ENCODE peak calls at places on chromosomes 12 and 14, in six cellular contexts. C is neuronal stem cell, X is mesenchymal stem cell, K is H1, N is H9, Z is trophoblast cell. D is an unnamed sample.

GRCh38 chr12:54126696-54127537 is 61.9 kb downstream of the SMUG1 start:
- DNase-seq in X (no peak), K (peak; percentile 66), N (peak; percentile 67), Z (no peak), C (no peak), D (no peak)

GRCh38 chr14:68896132-68896531 is 83.0 kb downstream of the ACTN1 start:
- DNase-seq in X (no peak), Z (no peak), C (no peak), K (no peak), N (no peak), D (no peak)

GRCh38 chr14:98187302-98187701 is 1084.7 kb downstream of the BCL11B start:
- DNase-seq in Z (no peak), K (no peak), X (no peak), N (no peak), C (no peak), D (no peak)

GRCh38 chr12:93361159-93361919 is 16.4 kb upstream of the NUDT4 start:
- DNase-seq in K (no peak), C (no peak), N (no peak), Z (peak; percentile 43), X (no peak), D (peak; percentile 39)

GRCh38 chr12:43444940-43445564 is 107.0 kb downstream of the ADAMTS20 start:
- DNase-seq in K (peak; percentile 71), N (peak; percentile 44), X (peak; percentile 64), C (peak; percentile 36), Z (peak; percentile 90), D (peak; percentile 59)

GRCh38 chr14:65495196-65495595 is 82.7 kb downstream of the FUT8 start:
- DNase-seq in K (no peak), Z (no peak), N (no peak), C (no peak), X (peak; percentile 10), D (peak; percentile 46)

GRCh38 chr12:82314406-82314892 is 43.7 kb downstream of the CCDC59 start:
- DNase-seq in C (peak; percentile 35), N (peak; percentile 93), X (no peak), Z (no peak), K (peak; percentile 74), D (no peak)

GRCh38 chr12:54352022-54352531 is 12.2 kb downstream of the GPR84 start:
- DNase-seq in C (peak; percentile 79), K (peak; percentile 70), X (peak; percentile 70), Z (no peak), N (peak; percentile 81), D (peak; percentile 79)

GRCh38 chr14:81955123-81955522 is 421.5 kb upstream of the SEL1L start:
- DNase-seq in Z (no peak), N (no peak), X (no peak), C (no peak), K (no peak), D (no peak)

GRCh38 chr12:68785358-68785757 is 22.6 kb upstream of the MDM2 start:
- DNase-seq in C (no peak), X (no peak), N (no peak), K (no peak), Z (peak; percentile 17), D (peak; percentile 43)

GRCh38 chr14:78254911-78255431 is 84.8 kb downstream of the NRXN3 start:
- DNase-seq in C (no peak), X (no peak), Z (no peak), N (no peak), K (no peak), D (no peak)

GRCh38 chr14:61570188-61570960 is 124.9 kb upstream of the HIF1A start:
- DNase-seq in Z (no peak), C (no peak), X (no peak), K (no peak), N (no peak), D (peak; percentile 43)

GRCh38 chr12:29245246-29245645 is 96.2 kb downstream of the FAR2 start:
- DNase-seq in X (no peak), Z (no peak), K (no peak), C (no peak), N (no peak), D (peak; percentile 11)

GRCh38 chr12:2834581-2835491 is at the start of gene NRIP2:
- DNase-seq in N (no peak), X (peak; percentile 69), Z (no peak), K (peak; percentile 65), C (no peak), D (peak; percentile 73)

GRCh38 chr14:63745858-63746425 is 18.1 kb upstream of the SGPP1 start:
- DNase-seq in X (no peak), K (no peak), Z (no peak), N (no peak), C (no peak), D (no peak)

GRCh38 chr12:6699989-6700645 is 498 bp downstream of the PIANP start:
- DNase-seq in C (peak; percentile 32), Z (no peak), X (no peak), K (peak; percentile 79), N (peak; percentile 65), D (no peak)

GRCh38 chr12:102478416-102479098 is 1.8 kb downstream of the IGF1 start:
- DNase-seq in N (peak; percentile 47), C (peak; percentile 20), X (no peak), K (no peak), Z (no peak), D (no peak)

GRCh38 chr12:91191516-91192111 is 9.0 kb upstream of the DCN start:
- DNase-seq in C (no peak), Z (peak; percentile 56), K (no peak), N (no peak), X (no peak), D (no peak)

GRCh38 chr14:104749958-104750529 is 2.9 kb upstream of the SIVA1 start:
- DNase-seq in Z (no peak), X (no peak), N (no peak), K (no peak), C (no peak), D (peak; percentile 48)

GRCh38 chr12:121751034-121751433 is 38.5 kb downstream of the TMEM120B start:
- DNase-seq in K (no peak), X (no peak), C (no peak), N (no peak), Z (no peak), D (no peak)
- H3K14ac ChIP-seq in K (no peak overlapping the region), X (no peak overlapping the region), C (no peak overlapping the region), N (no peak overlapping the region), Z (no peak overlapping the region), D (no peak overlapping the region)

GRCh38 chr12:104310751-104311297 is 7.3 kb downstream of the EID3 start:
- DNase-seq in X (no peak), K (no peak), N (no peak), Z (no peak), C (no peak), D (no peak)
- H3K14ac ChIP-seq in X (no peak overlapping the region), K (no peak overlapping the region), N (no peak overlapping the region), Z (no peak overlapping the region), C (no peak overlapping the region), D (no peak overlapping the region)

DNA sequence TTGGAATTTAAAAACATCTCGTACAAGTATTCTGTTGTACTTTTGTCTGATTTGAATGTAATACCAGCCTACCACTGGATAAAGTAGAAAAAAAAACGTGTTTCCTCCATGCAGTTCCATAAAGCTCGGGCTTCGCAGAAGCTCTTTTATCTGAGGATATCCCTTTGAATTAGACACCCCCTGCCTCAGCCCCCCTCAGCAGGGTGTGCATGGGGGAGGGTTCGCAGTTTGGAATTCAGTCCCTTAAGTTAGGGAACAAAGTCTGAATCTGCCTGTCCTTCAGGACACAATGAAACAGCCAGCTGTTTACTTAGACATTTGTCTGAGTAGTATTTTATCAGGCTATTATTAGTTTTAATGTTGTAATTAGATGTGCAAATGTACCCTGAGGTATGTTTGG is 234.0 kb upstream of the CAND1 start:
- DNase-seq in X (no peak), C (peak; percentile 30), K (no peak), Z (no peak), N (no peak), D (no peak)
- H3K14ac ChIP-seq in X (no peak overlapping the region), C (no peak overlapping the region), K (no peak overlapping the region), Z (no peak overlapping the region), N (no peak overlapping the region), D (no peak overlapping the region)

GRCh38 chr12:47808574-47809380 is 10.9 kb downstream of the HDAC7 start:
- DNase-seq in X (peak; percentile 66), K (no peak), N (no peak), Z (peak; percentile 13), C (no peak), D (peak; percentile 44)
- H3K14ac ChIP-seq in X (peak overlapping the region; percentile 98), K (no peak overlapping the region), N (peak overlapping the region; percentile 64), Z (peak overlapping the region; percentile 33), C (peak overlapping the region; percentile 4), D (peak overlapping the region; percentile 81)

GRCh38 chr12:24977060-24977459 is 28.2 kb upstream of the BCAT1 start:
- DNase-seq in K (no peak), X (no peak), C (no peak), Z (no peak), N (no peak), D (no peak)

GRCh38 chr12:24982250-24982649 is 33.3 kb upstream of the BCAT1 start:
- DNase-seq in C (no peak), X (no peak), N (no peak), Z (no peak), K (no peak), D (no peak)

GRCh38 chr12:24977711-24978110 is 28.8 kb upstream of the BCAT1 start:
- DNase-seq in C (no peak), Z (no peak), K (no peak), X (no peak), N (no peak), D (no peak)

GRCh38 chr12:24979971-24980730 is 31.2 kb upstream of the BCAT1 start:
- DNase-seq in Z (peak; percentile 76), C (no peak), N (no peak), X (no peak), K (no peak), D (no peak)

DNA sequence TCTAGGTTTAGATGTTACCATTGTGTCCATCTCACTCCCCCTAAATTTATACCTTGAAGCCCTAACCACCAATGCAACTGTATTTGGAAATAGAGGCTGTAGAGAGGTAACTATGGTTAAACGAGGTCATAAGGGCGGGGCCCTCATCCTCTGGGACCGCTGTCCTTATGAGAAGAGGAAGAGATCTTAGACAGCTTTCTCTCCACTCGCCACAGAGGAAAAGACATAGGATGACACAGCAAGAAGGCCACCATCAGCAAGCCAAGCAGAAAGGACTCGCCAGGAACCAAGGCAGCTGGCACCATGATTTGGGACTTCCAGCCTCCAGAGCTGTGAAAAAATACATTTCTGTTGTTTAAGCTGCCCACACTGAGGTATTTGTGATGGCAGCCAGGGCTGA is 30.4 kb upstream of the BCAT1 start:
- DNase-seq in N (no peak), K (no peak), X (no peak), C (no peak), Z (no peak), D (no peak)
- H3K14ac ChIP-seq in N (no peak overlapping the region), K (no peak overlapping the region), X (no peak overlapping the region), C (no peak overlapping the region), Z (no peak overlapping the region), D (no peak overlapping the region)